ENCODE peak calls at places on chromosomes 5 and 9, in ten cellular contexts. B is Right ventricle myocardium superior; F is head of caudate nucleus; S is gastrocnemius medialis; W is CD8-positive, alpha-beta memory T cell; Y is activated naive CD4-positive, alpha-beta T cell; J is PC-3; G is activated T-helper 1 cell treated with anti-CD3 and anti-CD28 coated beads, Interleukin-2, amount 50 U/mL, for 16 hours; O is suprapubic skin; I is activated T-cell treated with anti-CD3 and anti-CD28 coated beads for 24 hours. D is an unnamed sample.

GRCh38 chr9:106745457-106745856 is 117.5 kb upstream of the ZNF462 start:
- DNase-seq in B (no peak), F (no peak), S (no peak), W (no peak), Y (no peak), J (peak), G (no peak), O (no peak), I (no peak), D (no peak)

GRCh38 chr5:176675676-176676360 is 28.5 kb downstream of the TSPAN17 start:
- DNase-seq in B (peak), F (no peak), S (no peak), W (no peak), Y (no peak), J (peak), G (no peak), O (no peak), I (no peak), D (peak)

GRCh38 chr5:175281714-175282113 is 162.3 kb downstream of the DRD1 start:
- DNase-seq in B (no peak), F (no peak), S (no peak), W (no peak), Y (no peak), J (no peak), G (no peak), O (no peak), I (no peak), D (no peak)

GRCh38 chr5:59069438-59070079 is 486.7 kb downstream of the RAB3C start:
- DNase-seq in B (no peak), F (no peak), S (peak), W (no peak), Y (no peak), J (peak), G (no peak), O (no peak), I (no peak), D (peak)

GRCh38 chr5:144390133-144390532 is 219.5 kb downstream of the KCTD16 start:
- DNase-seq in B (no peak), F (no peak), S (no peak), W (no peak), Y (no peak), J (peak), G (no peak), O (no peak), I (no peak), D (peak)

GRCh38 chr9:93480262-93480661 is 26.9 kb upstream of the FAM120AOS start:
- DNase-seq in B (no peak), F (no peak), S (no peak), W (no peak), Y (no peak), J (no peak), G (no peak), O (no peak), I (no peak), D (peak)

GRCh38 chr5:124906339-124907097 is 160.1 kb upstream of the ZNF608 start:
- DNase-seq in B (peak), F (peak), S (peak), W (no peak), Y (no peak), J (peak), G (no peak), O (peak), I (no peak), D (peak)

GRCh38 chr9:36149197-36149596 is 12.7 kb downstream of the GLIPR2 start:
- DNase-seq in B (no peak), F (no peak), S (no peak), W (no peak), Y (no peak), J (no peak), G (no peak), O (no peak), I (no peak), D (no peak)

GRCh38 chr5:136236479-136237083 is 43.6 kb upstream of the SMIM32 start:
- DNase-seq in B (no peak), F (no peak), S (no peak), W (no peak), Y (no peak), J (no peak), G (no peak), O (no peak), I (no peak), D (no peak)

GRCh38 chr5:158456756-158457155 is 597.8 kb upstream of the CLINT1 start:
- DNase-seq in B (no peak), F (no peak), S (no peak), W (no peak), Y (no peak), J (peak), G (no peak), O (peak), I (no peak), D (peak)

GRCh38 chr5:166369817-166370216 is 1921.6 kb upstream of the WWC1 start:
- DNase-seq in B (no peak), F (no peak), S (no peak), W (no peak), Y (no peak), J (no peak), G (no peak), O (no peak), I (no peak), D (peak)

GRCh38 chr9:93125331-93125894 is 8.6 kb downstream of the NINJ1 start:
- DNase-seq in B (peak), F (peak), S (peak), W (no peak), Y (no peak), J (no peak), G (no peak), O (peak), I (no peak), D (no peak)

D was measured in mesendoderm.